ENCODE peak calls at places on chromosomes 7 and 10, in ten cellular contexts. S is germinal center; F is astrocyte of the cerebellum; M is ovary; Z is kidney; Q is hypothalamus; B is adrenal gland; I is GM12891; C is fibroblast of lung; R is activated CD8-positive, alpha-beta memory T cell treated with anti-CD3 and anti-CD28 coated beads, Interleukin-2, amount 50 U/mL, for 48 hours. O is an unnamed sample.
A peak's percentile ranks its signal among the peaks of the same experiment; 100 is the strongest.

GRCh38 chr10:88114368-88114767 is 250.9 kb downstream of the PTEN start:
- DNase-seq in R (no peak), M (no peak), F (no peak), Z (no peak), C (peak; percentile 14), I (no peak), S (peak; percentile 71), Q (no peak), B (peak; percentile 81), O (no peak)

GRCh38 chr7:141993354-141993753 is 2.3 kb upstream of the MGAM start:
- DNase-seq in R (no peak), C (no peak), M (no peak), I (no peak), B (no peak), S (no peak), F (no peak), Q (no peak), Z (no peak), O (no peak)

GRCh38 chr10:80464557-80465466 is 10.7 kb downstream of the TSPAN14 start:
- DNase-seq in Q (peak; percentile 67), S (no peak), Z (no peak), M (peak; percentile 48), B (no peak), C (peak; percentile 59), I (no peak), R (no peak), F (no peak), O (peak; percentile 67)

GRCh38 chr10:113035724-113036312 is 85.8 kb downstream of the TCF7L2 start:
- DNase-seq in F (no peak), Q (no peak), C (no peak), R (no peak), Z (no peak), M (no peak), I (no peak), B (no peak), S (no peak), O (no peak)

GRCh38 chr10:50982989-50983388 is 91.3 kb upstream of the PRKG1 start:
- DNase-seq in Q (no peak), B (no peak), F (no peak), R (no peak), C (no peak), M (no peak), Z (no peak), S (no peak), I (no peak), O (no peak)

GRCh38 chr7:47647213-47647985 is 65.5 kb upstream of the TNS3 start:
- DNase-seq in R (no peak), I (no peak), S (peak; percentile 50), F (no peak), C (no peak), Z (no peak), M (no peak), B (peak; percentile 60), Q (no peak), O (no peak)

GRCh38 chr7:83739527-83739926 is 90.6 kb upstream of the SEMA3E start:
- DNase-seq in R (no peak), Q (no peak), I (no peak), M (no peak), C (no peak), B (no peak), S (no peak), Z (no peak), F (no peak), O (no peak)

GRCh38 chr7:27163776-27164380 is 1.5 kb downstream of the HOXA9 start:
- DNase-seq in S (no peak), C (no peak), I (no peak), M (no peak), B (no peak), F (no peak), Q (no peak), Z (peak; percentile 53), R (no peak), O (no peak)

GRCh38 chr7:80515298-80515697 is 3.4 kb upstream of the GNAT3 start:
- DNase-seq in Q (no peak), F (no peak), R (no peak), C (no peak), I (no peak), M (no peak), S (no peak), B (no peak), Z (no peak), O (no peak)

GRCh38 chr10:26334932-26335573 is 103.1 kb upstream of the APBB1IP start:
- DNase-seq in B (peak; percentile 67), S (peak; percentile 71), C (peak; percentile 34), Z (no peak), Q (no peak), F (peak; percentile 33), R (peak; percentile 78), I (peak; percentile 30), M (no peak), O (peak; percentile 5)

GRCh38 chr10:60312818-60313588 is 76.7 kb downstream of the ANK3 start:
- DNase-seq in S (no peak), I (no peak), Z (no peak), R (no peak), B (no peak), Q (no peak), M (no peak), F (peak; percentile 13), C (peak; percentile 70), O (no peak)

GRCh38 chr7:107387077-107387476 is 82.8 kb upstream of the GPR22 start:
- DNase-seq in Q (no peak), I (no peak), M (no peak), S (no peak), R (no peak), Z (peak; percentile 77), F (peak; percentile 8), B (peak; percentile 79), C (peak; percentile 44), O (peak; percentile 6)

GRCh38 chr10:49387029-49387428 is 8.9 kb downstream of the DRGX start:
- DNase-seq in B (peak; percentile 33), I (no peak), F (no peak), Q (no peak), S (no peak), M (no peak), Z (no peak), C (peak; percentile 81), R (no peak), O (no peak)

GRCh38 chr10:110404374-110404773 is 93.3 kb upstream of the DUSP5 start:
- DNase-seq in Q (no peak), B (no peak), Z (peak; percentile 24), S (no peak), C (no peak), M (no peak), R (no peak), F (no peak), I (no peak), O (no peak)

GRCh38 chr7:52831321-52831720 is 204.1 kb upstream of the POM121L12 start:
- DNase-seq in I (no peak), M (no peak), R (no peak), F (peak; percentile 55), C (peak; percentile 49), S (no peak), B (no peak), Z (no peak), Q (no peak), O (no peak)

GRCh38 chr7:44325181-44325671 is at the start of gene CAMK2B:
- DNase-seq in Z (peak; percentile 69), R (no peak), C (no peak), B (peak; percentile 52), I (no peak), S (peak; percentile 58), Q (no peak), M (no peak), F (no peak), O (peak; percentile 24)

GRCh38 chr7:26439502-26440252 is 148.0 kb downstream of the SNX10 start:
- DNase-seq in B (no peak), I (no peak), Z (no peak), R (no peak), S (no peak), M (no peak), C (no peak), F (no peak), Q (no peak), O (no peak)

GRCh38 chr7:23062452-23062851 is 43.1 kb upstream of the KLHL7 start:
- DNase-seq in C (peak; percentile 85), S (no peak), F (no peak), I (no peak), Z (no peak), Q (no peak), R (no peak), B (peak; percentile 70), M (no peak), O (no peak)

GRCh38 chr10:50992356-50992866 is 81.9 kb upstream of the PRKG1 start:
- DNase-seq in I (no peak), Q (no peak), S (no peak), R (no peak), Z (peak; percentile 61), C (no peak), B (no peak), F (no peak), M (no peak), O (no peak)

GRCh38 chr10:109250144-109250543 is 673.2 kb downstream of the XPNPEP1 start:
- DNase-seq in Q (no peak), B (no peak), I (no peak), C (no peak), S (no peak), F (no peak), M (no peak), R (no peak), Z (no peak), O (no peak)

GRCh38 chr10:130924138-130924819 is 387.2 kb downstream of the TCERG1L start:
- DNase-seq in Z (no peak), C (no peak), S (no peak), B (no peak), F (no peak), R (no peak), I (no peak), M (no peak), Q (no peak), O (no peak)

GRCh38 chr7:38321515-38321944 is 48.1 kb upstream of the TARP start:
- DNase-seq in Q (no peak), M (no peak), Z (no peak), I (no peak), S (no peak), F (peak; percentile 67), R (no peak), C (peak; percentile 88), B (no peak), O (no peak)

GRCh38 chr7:132783824-132784223 is 207.6 kb upstream of the PLXNA4 start:
- DNase-seq in R (no peak), Z (no peak), B (no peak), I (no peak), F (peak; percentile 84), Q (no peak), S (no peak), M (no peak), C (peak; percentile 97), O (no peak)

GRCh38 chr10:49474901-49475300 is 64.0 kb downstream of the ERCC6 start:
- DNase-seq in R (no peak), S (no peak), B (no peak), M (no peak), C (no peak), I (no peak), Q (no peak), Z (no peak), F (no peak), O (no peak)

GRCh38 chr7:39644170-39644569 is 20.8 kb downstream of the RALA start:
- DNase-seq in C (peak; percentile 80), I (no peak), M (no peak), Z (no peak), F (no peak), B (no peak), R (no peak), S (no peak), Q (no peak), O (no peak)

GRCh38 chr10:129833988-129834387 is 130.1 kb downstream of the EBF3 start:
- DNase-seq in C (no peak), R (no peak), Q (no peak), S (no peak), F (no peak), M (no peak), I (no peak), B (no peak), Z (no peak), O (no peak)

GRCh38 chr10:131226831-131227740 is 84.4 kb downstream of the TCERG1L start:
- DNase-seq in B (no peak), M (no peak), I (no peak), C (no peak), R (no peak), Q (no peak), F (no peak), Z (peak; percentile 63), S (no peak), O (no peak)

GRCh38 chr7:64113981-64114380 is 68.7 kb downstream of the ZNF727 start:
- DNase-seq in M (no peak), S (no peak), Q (no peak), C (no peak), B (no peak), Z (no peak), I (no peak), R (no peak), F (no peak), O (no peak)

O was measured in midbrain.